ENCODE peak calls at places on chromosomes 3 and 15, in seven cellular contexts. E is hypothalamus, A is cerebellar cortex, K is T1000, V is ACHN, H is progenitor cell of endocrine pancreas, R is germinal center. S is an unnamed sample.

GRCh38 chr15:98532063-98532462 is 116.3 kb upstream of the IGF1R start:
- DNase-seq in E (no peak), A (no peak), K (no peak), V (no peak), H (no peak), R (no peak), S (no peak)

GRCh38 chr3:197960694-197961581 is 921 bp downstream of the LMLN start:
- DNase-seq in E (no peak), A (no peak), K (no peak), V (no peak), H (no peak), R (no peak), S (no peak)

GRCh38 chr3:58063424-58063823 is 55.2 kb downstream of the FLNB start:
- DNase-seq in E (no peak), A (no peak), K (peak; percentile 21), V (no peak), H (no peak), R (no peak), S (no peak)

GRCh38 chr15:65824031-65824743 is 32.1 kb upstream of the DENND4A start:
- DNase-seq in E (no peak), A (peak; percentile 70), K (no peak), V (peak; percentile 71), H (peak; percentile 29), R (peak; percentile 21), S (no peak)

GRCh38 chr3:144462337-144462736 is 490.7 kb downstream of the DIPK2A start:
- DNase-seq in E (no peak), A (no peak), K (no peak), V (no peak), H (no peak), R (no peak), S (no peak)

GRCh38 chr15:56528136-56528535 is 63.2 kb upstream of the MNS1 start:
- DNase-seq in E (no peak), A (no peak), K (no peak), V (no peak), H (no peak), R (no peak), S (no peak)

GRCh38 chr3:178966299-178967183 is 105.1 kb downstream of the ZMAT3 start:
- DNase-seq in E (no peak), A (peak; percentile 11), K (no peak), V (peak; percentile 48), H (no peak), R (peak; percentile 13), S (no peak)

GRCh38 chr3:174202146-174202545 is 657.0 kb upstream of the NAALADL2 start:
- DNase-seq in E (no peak), A (peak; percentile 69), K (no peak), V (no peak), H (no peak), R (no peak), S (no peak)

GRCh38 chr3:45852828-45853227 is 10.9 kb upstream of the LZTFL1 start:
- DNase-seq in E (no peak), A (no peak), K (no peak), V (no peak), H (no peak), R (no peak), S (no peak)

GRCh38 chr3:34675383-34676120 is 877.1 kb downstream of the PDCD6IP start:
- DNase-seq in E (no peak), A (no peak), K (no peak), V (peak; percentile 4), H (no peak), R (no peak), S (no peak)

GRCh38 chr3:128354788-128355548 is 111.7 kb downstream of the DNAJB8 start:
- DNase-seq in E (no peak), A (no peak), K (no peak), V (no peak), H (no peak), R (no peak), S (no peak)

GRCh38 chr3:20054549-20054987 is 14.3 kb downstream of the KAT2B start:
- DNase-seq in E (no peak), A (no peak), K (peak; percentile 80), V (peak; percentile 96), H (no peak), R (no peak), S (no peak)

GRCh38 chr3:184239710-184240109 is 9.1 kb downstream of the ALG3 start:
- DNase-seq in E (no peak), A (no peak), K (no peak), V (no peak), H (no peak), R (no peak), S (no peak)

GRCh38 chr15:73114064-73114463 is 61.8 kb downstream of the NEO1 start:
- DNase-seq in E (no peak), A (no peak), K (no peak), V (no peak), H (no peak), R (no peak), S (no peak)

GRCh38 chr3:197748597-197749314 is 927 bp upstream of the FYTTD1 start:
- DNase-seq in E (no peak), A (peak; percentile 51), K (no peak), V (no peak), H (no peak), R (no peak), S (no peak)

GRCh38 chr3:155664922-155665695 is 79.8 kb downstream of the PLCH1 start:
- DNase-seq in E (no peak), A (peak; percentile 48), K (peak; percentile 27), V (peak; percentile 83), H (no peak), R (no peak), S (no peak)

GRCh38 chr15:82968066-82968465 is 15.5 kb upstream of the HOMER2 start:
- DNase-seq in E (no peak), A (no peak), K (no peak), V (no peak), H (no peak), R (no peak), S (no peak)

GRCh38 chr3:127193341-127193740 is 410 bp downstream of the PRR23E start:
- DNase-seq in E (no peak), A (no peak), K (no peak), V (no peak), H (no peak), R (no peak), S (no peak)

GRCh38 chr3:12959838-12960378 is 113.3 kb downstream of the IQSEC1 start:
- DNase-seq in E (no peak), A (no peak), K (no peak), V (no peak), H (no peak), R (peak; percentile 56), S (no peak)

GRCh38 chr3:9732080-9732752 is 681 bp downstream of the BRPF1 start:
- DNase-seq in E (no peak), A (no peak), K (no peak), V (no peak), H (no peak), R (peak; percentile 58), S (no peak)

GRCh38 chr15:29873264-29873663 is 51.0 kb upstream of the TJP1 start:
- DNase-seq in E (no peak), A (no peak), K (no peak), V (no peak), H (no peak), R (no peak), S (no peak)

GRCh38 chr3:11389570-11390268 is 117.5 kb downstream of the ATG7 start:
- DNase-seq in E (no peak), A (no peak), K (no peak), V (no peak), H (no peak), R (no peak), S (no peak)

GRCh38 chr3:54895613-54896012 is 32.2 kb downstream of the LRTM1 start:
- DNase-seq in E (no peak), A (no peak), K (no peak), V (no peak), H (no peak), R (no peak), S (no peak)

GRCh38 chr3:197023998-197024651 is 5.5 kb downstream of the MELTF start:
- DNase-seq in E (no peak), A (no peak), K (no peak), V (no peak), H (no peak), R (no peak), S (no peak)